ENCODE peak calls at places on chromosomes 6 and 20, in eight cellular contexts. Y is IMR-90, M is WERI-Rb-1, Z is HepG2, J is fibroblast of lung, X is psoas muscle, S is esophagus muscularis mucosa, E is upper lobe of right lung. B is an unnamed sample. For H3K36me3, the result is how much of the 10 kb centered on the place peaks cover.

GRCh38 chr6:36196049-36196879 is at the start of gene BRPF3:
- DNase-seq in Y (peak), M (peak), Z (peak), J (peak), X (peak), S (peak), E (peak), B (peak)

GRCh38 chr20:9021699-9022098 is 47.2 kb upstream of the PLCB4 start:
- DNase-seq in Y (peak), M (no peak), Z (no peak), J (no peak), X (no peak), S (no peak), E (no peak), B (no peak)

GRCh38 chr6:113631616-113632015 is 225.5 kb upstream of the MARCKS start:
- DNase-seq in Y (no peak), M (no peak), Z (no peak), J (no peak), X (no peak), S (no peak), E (no peak), B (no peak)

GRCh38 chr6:10278786-10279185 is 136.1 kb downstream of the TFAP2A start:
- DNase-seq in Y (no peak), M (no peak), Z (no peak), J (no peak), X (no peak), S (no peak), E (no peak), B (no peak)

GRCh38 chr6:142478117-142478516 is 176.3 kb downstream of the ADGRG6 start:
- DNase-seq in Y (peak), M (peak), Z (peak), J (peak), X (no peak), S (no peak), E (no peak), B (no peak)

GRCh38 chr20:10924628-10925266 is 250.9 kb upstream of the JAG1 start:
- DNase-seq in Y (peak), M (no peak), Z (no peak), J (peak), X (no peak), S (no peak), E (no peak), B (no peak)

GRCh38 chr6:72182337-72183246 is 296.2 kb downstream of the RIMS1 start:
- DNase-seq in Y (peak), M (peak), Z (no peak), J (peak), X (peak), S (no peak), E (peak), B (no peak)

GRCh38 chr6:125564941-125565340 is 184.5 kb upstream of the HEY2 start:
- DNase-seq in Y (no peak), M (no peak), Z (no peak), J (no peak), X (no peak), S (no peak), E (no peak), B (no peak)

GRCh38 chr6:20876016-20876415 is 341.8 kb downstream of the CDKAL1 start:
- DNase-seq in Y (peak), M (no peak), Z (no peak), J (peak), X (no peak), S (no peak), E (no peak), B (no peak)

GRCh38 chr6:116329156-116329555 is 41.6 kb upstream of the DSE start:
- DNase-seq in Y (peak), M (no peak), Z (no peak), J (peak), X (no peak), S (no peak), E (no peak), B (no peak)
- TF ChIP-seq CTCF in Y (no peak), M (no peak), Z (no peak), J (no peak), X (no peak), S (no peak), E (no peak), B (no peak)

DNA sequence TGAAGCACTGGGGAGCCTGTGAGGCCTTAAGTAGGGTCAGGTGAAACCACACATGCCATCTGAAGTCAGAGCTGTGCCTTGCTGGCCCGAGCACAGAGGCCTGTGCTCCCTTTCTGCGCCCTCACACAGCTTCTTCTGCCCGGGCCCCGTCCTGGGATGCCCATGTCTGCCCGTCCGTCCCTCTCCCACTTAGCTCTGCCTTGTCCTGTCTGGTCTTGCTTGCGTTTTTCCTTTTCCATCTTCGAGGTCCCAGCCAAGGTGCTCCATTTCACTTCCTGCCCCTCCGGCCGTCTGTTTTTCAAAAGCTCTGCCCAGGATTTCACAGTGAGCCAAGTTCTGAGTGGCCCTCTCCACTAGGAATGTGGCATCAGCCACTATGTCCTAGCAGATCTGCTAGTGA is 45.6 kb downstream of the PYGB start:
- DNase-seq in Y (no peak), M (no peak), Z (no peak), J (no peak), X (no peak), S (no peak), E (no peak), B (no peak)
- H3K36me3 ChIP-seq in Y (under half), M (half or more), Z (under half), J (under half), X (under half), S (half or more), E (half or more), B (half or more)

DNA sequence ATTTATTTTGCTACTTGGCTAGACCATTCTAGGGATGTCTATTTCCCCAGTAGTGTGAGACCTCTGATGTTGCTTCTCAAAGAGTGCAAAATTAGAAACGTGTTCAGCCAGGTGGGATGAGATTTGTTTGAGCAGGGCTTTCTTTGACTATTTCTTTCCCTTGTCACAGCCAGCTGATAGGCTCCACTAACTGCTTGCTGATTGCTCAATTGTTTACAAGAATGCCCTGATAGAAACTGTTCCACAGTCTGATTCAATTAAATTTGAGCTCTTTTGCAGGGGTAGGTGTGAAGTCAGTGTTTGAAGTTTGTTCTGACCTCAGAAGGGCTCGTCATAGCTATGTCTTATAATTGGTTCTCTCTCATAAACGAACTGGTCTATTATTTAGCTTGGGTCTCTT is 220.5 kb downstream of the FNDC1 start:
- DNase-seq in Y (no peak), M (no peak), Z (no peak), J (no peak), X (no peak), S (no peak), E (no peak), B (no peak)
- H3K27ac ChIP-seq in Y (no peak), M (no peak), Z (no peak), J (no peak), X (no peak), S (no peak), E (no peak), B (no peak)

GRCh38 chr6:82331031-82331773 is 32.4 kb upstream of the TPBG start:
- DNase-seq in Y (peak), M (no peak), Z (no peak), J (peak), X (no peak), S (no peak), E (no peak), B (no peak)
- TF ChIP-seq CTCF in Y (peak), M (peak), Z (peak), J (peak), X (no peak), S (peak), E (no peak), B (no peak)

GRCh38 chr20:20823469-20823868 is 111.0 kb upstream of the RALGAPA2 start:
- DNase-seq in Y (no peak), M (no peak), Z (no peak), J (no peak), X (no peak), S (no peak), E (no peak), B (no peak)
- H3K36me3 ChIP-seq in Y (under half), M (under half), Z (under half), J (under half), X (under half), S (under half), E (under half), B (under half)

DNA sequence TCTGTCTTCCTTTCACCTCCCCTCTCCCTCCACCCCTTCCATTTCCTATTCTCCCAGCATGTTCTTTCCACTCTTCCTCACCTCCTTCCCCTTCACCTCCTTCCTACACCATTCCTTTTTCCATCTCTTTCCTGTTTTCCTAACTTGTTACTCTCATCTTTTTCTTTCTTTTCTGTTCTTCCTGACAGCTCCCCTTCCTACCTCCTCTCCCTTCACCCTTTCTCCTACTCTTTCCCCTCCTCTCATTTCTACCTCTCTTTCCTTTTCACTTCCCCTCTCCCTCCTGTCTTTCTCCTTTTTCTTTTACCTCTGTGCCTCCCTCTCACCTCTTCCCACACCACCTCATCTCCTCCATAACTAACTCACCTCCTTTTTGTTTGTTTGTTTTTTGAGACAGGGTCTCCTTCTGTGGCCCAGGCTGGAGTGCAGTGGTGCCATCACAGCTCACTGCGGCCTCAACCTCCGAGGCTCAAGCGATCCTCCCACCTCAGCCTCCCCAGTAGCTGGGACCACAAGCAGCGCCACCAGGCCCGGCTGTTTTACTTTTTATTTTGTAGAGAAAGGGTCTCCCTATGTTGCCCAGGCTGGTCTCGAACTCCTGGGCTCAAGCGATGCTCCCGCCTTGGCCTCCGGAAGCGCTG is 864 bp upstream of the ARFGEF2 start:
- DNase-seq in Y (no peak), M (no peak), Z (no peak), J (no peak), X (no peak), S (no peak), E (no peak), B (no peak)
- H3K27ac ChIP-seq in Y (peak), M (peak), Z (peak), J (peak), X (peak), S (peak), E (peak), B (peak)

DNA sequence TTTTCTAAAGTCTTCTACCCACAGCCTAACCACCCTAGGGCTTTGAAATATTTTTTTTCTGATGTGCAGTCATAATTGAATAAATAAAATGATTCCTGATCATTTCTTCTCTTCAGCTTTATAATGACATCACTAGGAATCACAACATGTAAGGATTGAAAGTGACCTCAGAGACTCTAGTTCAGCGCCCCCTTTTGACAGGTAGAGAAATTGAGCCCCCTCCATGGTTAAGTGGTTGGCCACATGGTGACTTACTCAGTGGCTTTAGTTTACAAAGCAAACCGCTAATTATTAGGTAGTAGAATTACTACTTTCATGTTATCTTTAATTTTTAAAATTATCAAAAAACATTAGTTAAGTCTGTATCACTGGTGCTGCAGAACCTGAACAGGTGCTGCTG is 13.3 kb upstream of the SLC2A12 start:
- DNase-seq in Y (peak), M (peak), Z (peak), J (peak), X (no peak), S (no peak), E (no peak), B (no peak)
- TF ChIP-seq CTCF in Y (peak), M (peak), Z (peak), J (peak), X (peak), S (peak), E (peak), B (peak)

GRCh38 chr20:56487216-56487615 is 18.8 kb downstream of the RTF2 start:
- DNase-seq in Y (no peak), M (no peak), Z (no peak), J (no peak), X (no peak), S (no peak), E (no peak), B (no peak)
- H3K36me3 ChIP-seq in Y (half or more), M (under half), Z (under half), J (under half), X (under half), S (half or more), E (half or more), B (under half)